ENCODE peak calls at places on chromosomes 6 and 20, in nine cellular contexts. One of them, this sample, is unnamed.
A peak's percentile ranks its signal among the peaks of the same experiment; 100 is the strongest.

GRCh38 chr6:31567531-31568370 is 4.3 kb upstream of the LTA start:
- DNase-seq in NCI-H1436: no peak
- DNase-seq in lower leg skin: no peak
- DNase-seq in ecto neural progenitor cell: no peak
- DNase-seq in left ventricle myocardium inferior: no peak
- DNase-seq in activated CD4-positive, alpha-beta memory T cell treated with anti-CD3 and anti-CD28 coated beads, Interleukin-2, amount 10 ng/mL, durations not matched to agents 7 days and 5 days: no peak
- DNase-seq in RCC 7860: no peak
- DNase-seq in stimulated activated CD4-positive, alpha-beta T cell treated with anti-CD3 and anti-CD28 coated beads, Interleukin-15, amount 100 ng/mL, for 1 hour: no peak
- DNase-seq in AG09309: no peak
- DNase-seq in this sample: no peak

GRCh38 chr6:164109770-164110140 is 695.2 kb downstream of the QKI start:
- DNase-seq in stimulated activated CD4-positive, alpha-beta T cell treated with anti-CD3 and anti-CD28 coated beads, Interleukin-15, amount 100 ng/mL, for 1 hour: no peak
- DNase-seq in activated CD4-positive, alpha-beta memory T cell treated with anti-CD3 and anti-CD28 coated beads, Interleukin-2, amount 10 ng/mL, durations not matched to agents 7 days and 5 days: no peak
- DNase-seq in NCI-H1436: no peak
- DNase-seq in AG09309: no peak
- DNase-seq in left ventricle myocardium inferior: peak; percentile 52
- DNase-seq in ecto neural progenitor cell: no peak
- DNase-seq in RCC 7860: no peak
- DNase-seq in lower leg skin: no peak
- DNase-seq in this sample: no peak

GRCh38 chr6:126718600-126719327 is 378.8 kb downstream of the CENPW start:
- DNase-seq in AG09309: no peak
- DNase-seq in RCC 7860: no peak
- DNase-seq in NCI-H1436: no peak
- DNase-seq in ecto neural progenitor cell: no peak
- DNase-seq in activated CD4-positive, alpha-beta memory T cell treated with anti-CD3 and anti-CD28 coated beads, Interleukin-2, amount 10 ng/mL, durations not matched to agents 7 days and 5 days: no peak
- DNase-seq in left ventricle myocardium inferior: no peak
- DNase-seq in stimulated activated CD4-positive, alpha-beta T cell treated with anti-CD3 and anti-CD28 coated beads, Interleukin-15, amount 100 ng/mL, for 1 hour: no peak
- DNase-seq in lower leg skin: no peak
- DNase-seq in this sample: no peak

GRCh38 chr6:1336246-1336843 is 24.4 kb downstream of the FOXQ1 start:
- DNase-seq in ecto neural progenitor cell: no peak
- DNase-seq in lower leg skin: peak; percentile 40
- DNase-seq in stimulated activated CD4-positive, alpha-beta T cell treated with anti-CD3 and anti-CD28 coated beads, Interleukin-15, amount 100 ng/mL, for 1 hour: no peak
- DNase-seq in AG09309: no peak
- DNase-seq in NCI-H1436: no peak
- DNase-seq in activated CD4-positive, alpha-beta memory T cell treated with anti-CD3 and anti-CD28 coated beads, Interleukin-2, amount 10 ng/mL, durations not matched to agents 7 days and 5 days: no peak
- DNase-seq in RCC 7860: peak; percentile 27
- DNase-seq in left ventricle myocardium inferior: no peak
- DNase-seq in this sample: no peak

GRCh38 chr20:62550087-62550565 is 74.3 kb upstream of the GATA5 start:
- DNase-seq in AG09309: no peak
- DNase-seq in lower leg skin: no peak
- DNase-seq in stimulated activated CD4-positive, alpha-beta T cell treated with anti-CD3 and anti-CD28 coated beads, Interleukin-15, amount 100 ng/mL, for 1 hour: no peak
- DNase-seq in RCC 7860: no peak
- DNase-seq in activated CD4-positive, alpha-beta memory T cell treated with anti-CD3 and anti-CD28 coated beads, Interleukin-2, amount 10 ng/mL, durations not matched to agents 7 days and 5 days: no peak
- DNase-seq in ecto neural progenitor cell: no peak
- DNase-seq in left ventricle myocardium inferior: peak; percentile 87
- DNase-seq in NCI-H1436: no peak
- DNase-seq in this sample: no peak

GRCh38 chr20:60331688-60332300 is 373.6 kb downstream of the CDH26 start:
- DNase-seq in activated CD4-positive, alpha-beta memory T cell treated with anti-CD3 and anti-CD28 coated beads, Interleukin-2, amount 10 ng/mL, durations not matched to agents 7 days and 5 days: no peak
- DNase-seq in NCI-H1436: no peak
- DNase-seq in left ventricle myocardium inferior: no peak
- DNase-seq in lower leg skin: no peak
- DNase-seq in RCC 7860: no peak
- DNase-seq in stimulated activated CD4-positive, alpha-beta T cell treated with anti-CD3 and anti-CD28 coated beads, Interleukin-15, amount 100 ng/mL, for 1 hour: no peak
- DNase-seq in AG09309: no peak
- DNase-seq in ecto neural progenitor cell: no peak
- DNase-seq in this sample: no peak

GRCh38 chr6:164520916-164521315 is 788.5 kb downstream of the C6orf118 start:
- DNase-seq in AG09309: no peak
- DNase-seq in lower leg skin: no peak
- DNase-seq in activated CD4-positive, alpha-beta memory T cell treated with anti-CD3 and anti-CD28 coated beads, Interleukin-2, amount 10 ng/mL, durations not matched to agents 7 days and 5 days: no peak
- DNase-seq in RCC 7860: no peak
- DNase-seq in left ventricle myocardium inferior: no peak
- DNase-seq in NCI-H1436: no peak
- DNase-seq in ecto neural progenitor cell: no peak
- DNase-seq in stimulated activated CD4-positive, alpha-beta T cell treated with anti-CD3 and anti-CD28 coated beads, Interleukin-15, amount 100 ng/mL, for 1 hour: no peak
- DNase-seq in this sample: no peak

GRCh38 chr6:163404825-163405265 is 9.7 kb upstream of the QKI start:
- DNase-seq in RCC 7860: no peak
- DNase-seq in NCI-H1436: no peak
- DNase-seq in activated CD4-positive, alpha-beta memory T cell treated with anti-CD3 and anti-CD28 coated beads, Interleukin-2, amount 10 ng/mL, durations not matched to agents 7 days and 5 days: no peak
- DNase-seq in lower leg skin: peak; percentile 45
- DNase-seq in AG09309: no peak
- DNase-seq in left ventricle myocardium inferior: no peak
- DNase-seq in stimulated activated CD4-positive, alpha-beta T cell treated with anti-CD3 and anti-CD28 coated beads, Interleukin-15, amount 100 ng/mL, for 1 hour: no peak
- DNase-seq in ecto neural progenitor cell: no peak
- DNase-seq in this sample: no peak

GRCh38 chr20:41170386-41171105 is 33.2 kb downstream of the PLCG1 start:
- DNase-seq in NCI-H1436: no peak
- DNase-seq in lower leg skin: no peak
- DNase-seq in left ventricle myocardium inferior: no peak
- DNase-seq in ecto neural progenitor cell: no peak
- DNase-seq in AG09309: no peak
- DNase-seq in activated CD4-positive, alpha-beta memory T cell treated with anti-CD3 and anti-CD28 coated beads, Interleukin-2, amount 10 ng/mL, durations not matched to agents 7 days and 5 days: no peak
- DNase-seq in stimulated activated CD4-positive, alpha-beta T cell treated with anti-CD3 and anti-CD28 coated beads, Interleukin-15, amount 100 ng/mL, for 1 hour: no peak
- DNase-seq in RCC 7860: no peak
- DNase-seq in this sample: no peak

This sample was measured in NCI-H1930.